ENCODE peak calls at places on chromosomes 16 and 17, in four cellular contexts. O is Peyer's patch, N is left ventricle myocardium inferior, U is right lobe of liver. I is an unnamed sample. For H3K4me1, the result is how much of the 10 kb centered on the place peaks cover.

GRCh38 chr16:13554643-13555042 is 365.3 kb upstream of the ERCC4 start:
- DNase-seq in O (no peak), N (no peak), U (no peak), I (no peak)

GRCh38 chr17:21417921-21418320 is 41.8 kb downstream of the KCNJ12 start:
- DNase-seq in O (no peak), N (peak), U (no peak), I (no peak)

GRCh38 chr16:11250091-11250785 is 5.8 kb downstream of the SOCS1 start:
- DNase-seq in O (no peak), N (no peak), U (peak), I (no peak)

GRCh38 chr16:49890876-49891275 is 35.0 kb upstream of the ZNF423 start:
- DNase-seq in O (peak), N (no peak), U (no peak), I (no peak)

GRCh38 chr17:38921756-38922411 is 3.5 kb upstream of the LASP1NB start:
- DNase-seq in O (peak), N (no peak), U (no peak), I (no peak)

GRCh38 chr16:65739518-65739917 is 617.7 kb upstream of the CDH11 start:
- DNase-seq in O (no peak), N (no peak), U (no peak), I (no peak)

GRCh38 chr17:83151442-83152220 is 72.2 kb downstream of the METRNL start:
- DNase-seq in O (no peak), N (no peak), U (no peak), I (no peak)

GRCh38 chr17:28892024-28892423 is 5.5 kb downstream of the FLOT2 start:
- DNase-seq in O (no peak), N (no peak), U (no peak), I (no peak)

GRCh38 chr17:57541472-57542394 is 203.4 kb downstream of the CCDC182 start:
- DNase-seq in O (peak), N (peak), U (no peak), I (peak)

GRCh38 chr16:57618306-57619132 is 9.9 kb upstream of the ADGRG1 start:
- DNase-seq in O (peak), N (no peak), U (peak), I (no peak)

GRCh38 chr16:68401871-68402747 is 46.2 kb downstream of the SMPD3 start:
- DNase-seq in O (no peak), N (no peak), U (no peak), I (no peak)

GRCh38 chr16:85738878-85739715 is 11.8 kb downstream of the C16orf74 start:
- DNase-seq in O (no peak), N (no peak), U (no peak), I (no peak)

GRCh38 chr16:85735946-85736345 is 14.9 kb downstream of the C16orf74 start:
- DNase-seq in O (no peak), N (no peak), U (no peak), I (no peak)

GRCh38 chr16:85735225-85735722 is 15.6 kb downstream of the C16orf74 start:
- DNase-seq in O (peak), N (no peak), U (no peak), I (no peak)

GRCh38 chr16:85734311-85735017 is 16.4 kb downstream of the C16orf74 start:
- DNase-seq in O (no peak), N (no peak), U (no peak), I (no peak)

GRCh38 chr16:85736924-85737323 is 14.0 kb downstream of the C16orf74 start:
- DNase-seq in O (no peak), N (no peak), U (no peak), I (no peak)
- H3K4me1 ChIP-seq in O (under half), N (under half), U (under half), I (under half)

GRCh38 chr16:69859105-69859969 is 91.8 kb upstream of the CLEC18A start:
- DNase-seq in O (peak), N (peak), U (no peak), I (no peak)
- TF ChIP-seq CTCF in O (peak), N (peak), U (no peak), I (peak)

DNA sequence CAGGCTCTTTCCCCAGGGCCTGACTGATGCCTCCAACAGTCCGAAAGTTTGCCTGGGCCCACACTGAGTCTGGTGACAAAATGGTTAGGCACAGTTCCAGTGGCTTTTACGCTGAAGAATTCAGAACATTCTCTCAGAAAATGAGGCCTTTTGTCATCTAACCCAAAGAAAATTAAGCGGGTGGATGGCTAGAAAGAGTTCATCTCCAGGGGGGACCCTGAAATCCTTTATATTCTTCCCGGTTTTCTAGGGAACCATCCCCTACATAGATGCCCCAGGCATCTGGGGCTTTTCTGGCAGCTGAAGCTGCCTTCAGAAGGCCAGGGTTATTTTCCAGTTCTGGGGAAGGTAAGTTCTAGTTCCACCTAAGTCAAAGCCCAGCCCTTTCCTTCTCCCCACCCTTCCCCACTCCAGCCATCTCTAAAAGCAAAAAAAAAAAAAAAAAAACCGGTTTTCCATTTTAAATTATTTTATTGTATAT is 2.2 kb downstream of the RASD1 start:
- DNase-seq in O (no peak), N (no peak), U (no peak), I (no peak)
- H3K4me3 ChIP-seq in O (no peak), N (peak), U (peak), I (no peak)

GRCh38 chr17:45326566-45326965 is 9.7 kb upstream of the MAP3K14 start:
- DNase-seq in O (peak), N (no peak), U (no peak), I (no peak)
- H3K4me1 ChIP-seq in O (under half), N (under half), U (under half), I (under half)

DNA sequence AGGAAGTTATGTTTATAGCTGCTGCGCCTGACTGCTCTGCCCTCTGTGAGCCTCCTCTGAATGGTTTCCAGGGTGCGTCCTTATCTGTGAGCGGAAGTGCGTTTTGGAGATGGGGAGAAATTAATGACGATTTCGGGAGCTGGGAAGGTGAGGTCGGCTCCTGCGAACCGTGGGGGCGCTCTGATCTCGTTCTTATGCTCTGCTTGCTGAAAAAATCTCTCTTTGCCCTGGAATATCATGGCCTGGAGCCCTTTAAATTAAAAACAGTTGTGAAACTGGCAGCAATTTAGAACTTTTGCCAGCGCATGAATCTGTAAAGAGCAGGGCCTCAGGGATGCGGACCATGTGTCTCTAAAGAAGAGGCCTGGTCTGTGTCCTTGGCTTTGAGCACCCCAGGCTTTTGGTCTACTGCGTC is 135.8 kb upstream of the ZFHX3 start:
- DNase-seq in O (no peak), N (no peak), U (no peak), I (peak)
- TF ChIP-seq CTCF in O (no peak), N (no peak), U (no peak), I (no peak)

DNA sequence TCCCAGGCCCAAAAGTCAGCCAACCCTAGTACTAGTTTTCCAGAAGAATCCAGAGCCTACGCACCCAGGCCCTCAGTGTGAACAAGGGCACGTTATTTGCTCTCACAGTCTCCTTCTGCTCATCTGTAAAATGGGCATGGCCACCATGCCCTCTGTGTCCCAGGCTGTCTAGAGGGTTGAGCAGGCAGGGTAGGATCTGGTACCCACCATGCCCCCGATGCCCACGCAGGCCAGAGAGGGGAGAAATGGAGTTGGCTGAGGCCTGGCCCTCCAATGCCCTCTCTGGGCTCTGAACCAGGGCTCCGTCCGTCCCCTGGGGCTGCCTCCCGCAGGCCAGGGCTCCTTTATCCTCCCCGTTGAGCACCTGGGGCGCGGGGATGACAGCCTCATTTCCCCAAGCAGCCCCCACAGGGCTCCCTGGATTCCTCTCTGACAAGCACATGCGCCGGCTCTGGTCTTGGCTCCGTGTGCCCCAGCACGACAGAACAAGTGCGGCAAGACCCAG is 9.1 kb upstream of the BAHCC1 start:
- DNase-seq in O (no peak), N (no peak), U (no peak), I (no peak)
- H3K4me3 ChIP-seq in O (peak), N (peak), U (peak), I (peak)

GRCh38 chr16:2471653-2472487 is 773 bp downstream of the NTN3 start:
- DNase-seq in O (no peak), N (no peak), U (peak), I (no peak)
- H3K4me1 ChIP-seq in O (under half), N (half or more), U (half or more), I (under half)

DNA sequence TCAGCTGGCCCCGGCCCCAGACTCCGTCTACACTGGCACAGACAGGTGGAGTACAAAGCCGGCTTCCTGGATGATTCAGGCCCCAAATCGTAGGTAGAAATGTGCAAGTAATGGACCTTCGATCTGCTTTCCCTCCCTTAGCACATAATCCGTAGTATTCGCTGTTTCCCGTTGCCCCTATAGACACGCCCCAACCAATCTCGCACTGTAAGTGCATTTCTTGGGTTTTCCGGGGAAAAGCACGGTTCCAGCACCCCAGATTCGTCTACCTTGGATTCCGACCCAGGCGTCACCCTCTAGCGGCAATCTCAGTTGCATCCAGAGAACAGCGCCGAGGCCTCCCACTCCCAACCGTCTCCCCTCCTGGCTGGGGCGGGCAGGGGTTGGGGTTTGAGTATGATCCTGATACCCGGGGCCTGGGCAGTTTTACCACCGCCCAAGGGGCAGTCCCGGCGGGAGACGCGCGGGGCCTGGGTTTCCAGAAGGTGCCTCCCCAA is 12.1 kb upstream of the FOXF1 start:
- DNase-seq in O (no peak), N (no peak), U (no peak), I (no peak)
- TF ChIP-seq CTCF in O (no peak), N (no peak), U (no peak), I (no peak)

GRCh38 chr16:67145746-67146145 is 5.1 kb downstream of the B3GNT9 start:
- DNase-seq in O (no peak), N (no peak), U (no peak), I (no peak)

GRCh38 chr16:67144943-67145342 is 5.9 kb downstream of the B3GNT9 start:
- DNase-seq in O (no peak), N (no peak), U (no peak), I (no peak)

GRCh38 chr16:67137605-67138004 is 13.2 kb downstream of the B3GNT9 start:
- DNase-seq in O (no peak), N (no peak), U (no peak), I (no peak)

GRCh38 chr16:67142342-67142741 is 8.5 kb downstream of the B3GNT9 start:
- DNase-seq in O (no peak), N (no peak), U (no peak), I (no peak)

DNA sequence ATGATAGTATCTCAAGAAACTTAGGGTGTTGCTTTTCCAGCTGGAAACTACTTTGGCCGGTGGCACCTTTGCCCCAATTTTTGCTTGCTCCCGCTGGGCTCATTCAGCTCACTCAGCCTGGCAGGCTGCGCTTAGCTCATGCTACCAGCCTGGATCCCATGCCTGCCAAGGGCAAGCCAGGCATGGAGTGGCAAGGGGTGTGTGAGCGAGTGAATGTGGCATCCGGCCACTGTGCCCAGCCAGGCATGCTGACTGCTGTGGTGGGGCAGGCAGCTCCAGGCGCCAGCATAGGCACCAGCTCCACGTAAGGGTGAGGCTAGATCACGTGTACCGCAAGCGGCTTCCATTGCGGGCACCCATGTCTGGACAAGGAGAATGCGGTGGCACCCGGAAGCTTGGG is 9.4 kb downstream of the B3GNT9 start:
- DNase-seq in O (no peak), N (no peak), U (no peak), I (no peak)
- H3K4me3 ChIP-seq in O (no peak), N (no peak), U (no peak), I (no peak)

DNA sequence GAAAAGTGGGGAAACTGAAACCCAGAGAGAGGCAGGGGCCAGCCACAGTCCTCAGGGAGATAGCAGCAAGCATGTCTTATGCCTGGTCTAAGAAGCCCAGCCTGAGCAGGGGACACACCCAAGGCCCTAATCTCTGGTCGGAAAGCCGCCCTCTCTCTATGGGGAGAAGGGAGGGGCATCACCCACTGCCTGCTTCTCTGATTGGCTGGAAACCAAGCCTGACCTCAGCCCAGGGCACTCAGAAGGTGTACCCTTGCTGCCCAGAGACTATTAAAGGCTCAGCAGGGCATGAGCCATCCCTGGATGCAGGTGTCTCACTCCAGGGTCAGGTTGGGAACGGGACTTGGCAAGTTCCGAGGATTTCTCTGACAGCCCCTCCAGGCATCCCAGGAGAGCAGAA is 5.7 kb upstream of the KRT13 start:
- DNase-seq in O (peak), N (no peak), U (no peak), I (no peak)
- H3K4me1 ChIP-seq in O (under half), N (under half), U (under half), I (under half)

I was measured in uterus.